ENCODE peak calls at places on chromosomes 3 and 15, in five cellular contexts. F is H9, P is transverse colon, Y is dorsolateral prefrontal cortex, U is tibial artery. H is an unnamed sample. For H3K27me3, the result is how much of the 10 kb centered on the place peaks cover.

GRCh38 chr15:74417230-74417629 is 16.5 kb downstream of the SEMA7A start:
- DNase-seq in P (no peak), Y (no peak), F (no peak), U (no peak), H (no peak)

GRCh38 chr3:165191476-165191875 is 4.7 kb downstream of the SLITRK3 start:
- DNase-seq in P (no peak), Y (no peak), U (no peak), F (no peak), H (no peak)

GRCh38 chr3:13083254-13083653 is 10.0 kb upstream of the IQSEC1 start:
- DNase-seq in F (no peak), Y (no peak), P (no peak), U (no peak), H (no peak)

GRCh38 chr15:90710436-90710835 is 6.7 kb upstream of the BLM start:
- DNase-seq in Y (no peak), P (no peak), F (peak), U (no peak), H (no peak)

GRCh38 chr3:57949779-57950618 is 58.2 kb upstream of the FLNB start:
- DNase-seq in U (no peak), P (no peak), Y (no peak), F (no peak), H (no peak)

GRCh38 chr3:195905970-195906864 is 2.1 kb downstream of the TNK2 start:
- DNase-seq in Y (no peak), U (no peak), F (no peak), P (no peak), H (peak)

GRCh38 chr3:105085506-105085905 is 281.2 kb upstream of the ALCAM start:
- DNase-seq in F (no peak), Y (no peak), P (no peak), U (no peak), H (no peak)

GRCh38 chr3:46538803-46539442 is 27.2 kb downstream of the LRRC2 start:
- DNase-seq in U (peak), F (no peak), P (peak), Y (no peak), H (peak)

GRCh38 chr3:159252772-159253384 is 451.0 kb downstream of the MFSD1 start:
- DNase-seq in F (no peak), U (no peak), P (no peak), Y (no peak), H (no peak)

GRCh38 chr15:87777054-87777498 is 479.5 kb downstream of the NTRK3 start:
- DNase-seq in F (no peak), U (peak), P (no peak), Y (no peak), H (no peak)

GRCh38 chr3:4504340-4505261 is 11.5 kb downstream of the ITPR1 start:
- DNase-seq in U (no peak), F (no peak), P (peak), Y (no peak), H (peak)

GRCh38 chr3:146817705-146818104 is 212.6 kb upstream of the PLSCR5 start:
- DNase-seq in Y (no peak), U (no peak), P (no peak), F (no peak), H (no peak)

GRCh38 chr15:70060214-70061085 is 37.3 kb downstream of the TLE3 start:
- DNase-seq in U (no peak), P (no peak), Y (peak), F (no peak), H (no peak)

GRCh38 chr3:28053759-28054158 is 187.7 kb upstream of the CMC1 start:
- DNase-seq in F (no peak), Y (no peak), P (no peak), U (no peak), H (no peak)

GRCh38 chr3:52278510-52279069 is at the start of gene WDR82:
- DNase-seq in Y (peak), U (peak), F (peak), P (peak), H (peak)

GRCh38 chr3:185473290-185473815 is 25.5 kb downstream of the TMEM41A start:
- DNase-seq in U (no peak), F (no peak), Y (peak), P (no peak), H (no peak)

GRCh38 chr15:36724901-36725300 is 145.5 kb downstream of the CDIN1 start:
- DNase-seq in U (no peak), Y (no peak), P (no peak), F (no peak), H (no peak)

GRCh38 chr3:112061152-112061551 is 25.0 kb upstream of the C3orf52 start:
- DNase-seq in P (no peak), U (no peak), F (no peak), Y (no peak), H (no peak)

GRCh38 chr3:37221407-37221806 is 47.0 kb upstream of the LRRFIP2 start:
- DNase-seq in U (no peak), Y (no peak), F (no peak), P (no peak), H (no peak)

GRCh38 chr3:107956991-107957467 is 133.8 kb downstream of the CD47 start:
- DNase-seq in Y (peak), F (no peak), P (peak), U (peak), H (no peak)

GRCh38 chr3:11995061-11995460 is 9.1 kb upstream of the SYN2 start:
- DNase-seq in P (no peak), F (peak), U (no peak), Y (no peak), H (no peak)

GRCh38 chr3:150081084-150081483 is 110.4 kb upstream of the PFN2 start:
- DNase-seq in P (no peak), Y (no peak), F (no peak), U (no peak), H (no peak)

GRCh38 chr15:52066842-52067544 is 45.6 kb downstream of the BCL2L10 start:
- DNase-seq in P (peak), Y (no peak), F (no peak), U (no peak), H (no peak)

GRCh38 chr3:138329127-138329983 is at the start of gene NME9:
- DNase-seq in Y (peak), P (peak), U (peak), F (peak), H (peak)
- H3K27ac ChIP-seq in Y (peak), P (peak), U (peak), F (no peak), H (peak)

GRCh38 chr15:95897651-95898050 is 432.8 kb upstream of the NR2F2 start:
- DNase-seq in Y (no peak), P (no peak), U (no peak), F (no peak), H (no peak)

GRCh38 chr15:95894407-95894956 is 436.0 kb upstream of the NR2F2 start:
- DNase-seq in U (no peak), Y (no peak), F (no peak), P (no peak), H (no peak)

GRCh38 chr15:95902606-95903005 is 427.9 kb upstream of the NR2F2 start:
- DNase-seq in Y (no peak), U (no peak), F (no peak), P (no peak), H (no peak)

GRCh38 chr15:95895510-95895909 is 435.0 kb upstream of the NR2F2 start:
- DNase-seq in Y (no peak), P (no peak), U (no peak), F (no peak), H (no peak)

DNA sequence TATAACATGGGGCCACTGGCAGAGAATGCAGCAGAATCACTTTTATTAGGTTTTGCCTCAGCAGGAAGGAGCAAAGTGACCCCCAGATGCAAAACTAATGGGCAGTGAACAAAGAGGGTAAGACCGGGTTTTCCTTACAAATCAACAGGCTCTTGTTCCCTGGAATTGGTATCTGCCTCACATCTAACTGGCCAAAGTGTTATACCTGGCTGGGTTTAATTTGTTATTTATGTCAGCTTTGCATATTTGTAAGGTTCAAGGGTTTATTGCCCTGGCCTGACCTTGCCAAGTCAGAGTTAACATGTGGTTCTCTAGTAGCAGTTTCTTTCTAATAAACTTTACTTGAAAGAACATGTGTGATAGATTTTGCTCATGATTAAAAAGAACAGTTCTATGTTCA is 431.8 kb upstream of the NR2F2 start:
- DNase-seq in U (no peak), F (no peak), P (no peak), Y (no peak), H (no peak)
- H3K27me3 ChIP-seq in U (under half), F (under half), P (under half), Y (under half), H (under half)

DNA sequence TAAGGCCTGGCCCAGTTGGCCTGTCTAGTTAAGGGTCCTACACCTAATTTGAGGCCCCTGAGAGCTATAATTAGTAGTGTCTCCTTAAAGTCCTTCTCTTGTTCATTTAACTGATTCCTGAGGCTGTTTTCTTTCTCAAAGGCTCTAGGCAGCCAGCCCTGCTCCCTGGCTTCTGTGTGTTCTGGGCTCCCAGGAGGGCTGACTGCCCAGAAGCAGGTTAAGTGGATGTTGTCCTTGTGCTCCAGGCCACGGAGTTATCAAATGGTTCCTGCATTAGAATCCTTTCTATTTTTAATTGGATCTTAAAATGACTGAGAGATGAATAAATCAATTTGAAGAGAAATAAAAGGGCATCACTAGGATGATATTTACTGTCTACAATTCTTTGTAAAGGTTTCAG is 140.0 kb downstream of the SNRK start:
- DNase-seq in F (no peak), U (no peak), P (no peak), Y (no peak), H (no peak)
- H3K27ac ChIP-seq in F (no peak), U (peak), P (peak), Y (no peak), H (no peak)

DNA sequence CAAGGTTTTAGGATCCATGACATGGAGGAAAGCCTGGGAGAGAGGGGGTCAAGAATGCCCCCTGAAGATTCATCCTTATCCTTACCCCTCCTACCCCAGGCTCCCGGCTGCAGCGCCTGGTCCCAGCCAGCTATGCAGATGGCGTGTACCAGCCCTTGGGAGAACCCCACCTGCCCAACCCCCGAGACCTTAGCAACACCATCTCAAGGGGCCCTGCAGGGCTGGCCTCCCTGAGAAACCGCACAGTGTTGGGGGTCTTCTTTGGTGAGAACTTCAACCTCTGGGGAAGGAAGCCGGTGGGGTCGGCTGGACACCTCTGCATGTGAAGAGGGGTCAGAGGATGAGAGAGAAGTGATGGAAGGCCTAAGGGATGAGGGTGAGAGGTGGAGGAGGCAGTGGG is 4.3 kb downstream of the DUOX1 start:
- DNase-seq in U (no peak), Y (no peak), F (no peak), P (no peak), H (no peak)
- H3K27me3 ChIP-seq in U (half or more), Y (under half), F (half or more), P (half or more), H (under half)

GRCh38 chr15:98775498-98776230 is 127.3 kb downstream of the IGF1R start:
- DNase-seq in F (no peak), Y (no peak), P (no peak), U (no peak), H (no peak)
- H3K27ac ChIP-seq in F (no peak), Y (no peak), P (no peak), U (no peak), H (no peak)

GRCh38 chr3:14831916-14832430 is 13.2 kb downstream of the FGD5 start:
- DNase-seq in F (no peak), P (no peak), U (no peak), Y (no peak), H (no peak)
- H3K27me3 ChIP-seq in F (under half), P (under half), U (under half), Y (under half), H (under half)

H was measured in naive thymus-derived CD4-positive, alpha-beta T cell.